ENCODE peak calls at places on chromosomes 3 and 15, in four cellular contexts. X is esophagus squamous epithelium, U is heart left ventricle, V is IMR-90. D is an unnamed sample.

GRCh38 chr3:111733856-111734255 is 125.2 kb upstream of the PHLDB2 start:
- DNase-seq in V (no peak), U (no peak), X (no peak), D (no peak)

GRCh38 chr3:101271728-101272127 is 48.6 kb downstream of the IMPG2 start:
- DNase-seq in V (no peak), U (no peak), X (no peak), D (no peak)

GRCh38 chr15:85334241-85334640 is 46.2 kb upstream of the AKAP13 start:
- DNase-seq in X (no peak), U (no peak), V (no peak), D (no peak)

GRCh38 chr3:149590691-149591441 is 67.0 kb downstream of the WWTR1 start:
- DNase-seq in X (no peak), U (no peak), V (no peak), D (no peak)

GRCh38 chr3:194671511-194671899 is 486 bp downstream of the LSG1 start:
- DNase-seq in V (peak), U (no peak), X (no peak), D (no peak)

GRCh38 chr3:98185180-98185579 is 18.7 kb downstream of the OR5H15 start:
- DNase-seq in V (no peak), U (no peak), X (no peak), D (no peak)

GRCh38 chr3:121989943-121990342 is 32.1 kb downstream of the ILDR1 start:
- DNase-seq in V (no peak), X (no peak), U (no peak), D (no peak)

GRCh38 chr3:56915969-56916586 is 114.3 kb upstream of the ARHGEF3 start:
- DNase-seq in U (peak), X (no peak), V (no peak), D (peak)

GRCh38 chr3:11185564-11186317 is 31.4 kb downstream of the HRH1 start:
- DNase-seq in U (peak), X (no peak), V (peak), D (no peak)

GRCh38 chr3:39781632-39782031 is 27.8 kb upstream of the MYRIP start:
- DNase-seq in V (no peak), U (no peak), X (no peak), D (no peak)

GRCh38 chr3:168885028-168885427 is 778.5 kb downstream of the MECOM start:
- DNase-seq in X (no peak), U (no peak), V (peak), D (no peak)

GRCh38 chr15:58423858-58424608 is 7.8 kb upstream of the LIPC start:
- DNase-seq in U (no peak), X (no peak), V (peak), D (no peak)

GRCh38 chr3:109900774-109901173 is 563.4 kb upstream of the DPPA4 start:
- DNase-seq in U (no peak), X (no peak), V (no peak), D (no peak)

GRCh38 chr15:60353245-60353940 is 44.4 kb downstream of the ANXA2 start:
- DNase-seq in U (no peak), V (peak), X (no peak), D (no peak)

GRCh38 chr15:55016225-55016624 is 180.5 kb downstream of the RSL24D1 start:
- DNase-seq in V (no peak), X (no peak), U (no peak), D (no peak)

GRCh38 chr3:156448300-156448699 is 106.6 kb downstream of the SSR3 start:
- DNase-seq in V (peak), U (no peak), X (no peak), D (peak)

GRCh38 chr3:99648091-99648490 is 9.7 kb downstream of the COL8A1 start:
- DNase-seq in U (no peak), V (peak), X (no peak), D (no peak)
- H3K27ac ChIP-seq in U (peak), V (peak), X (peak), D (no peak)

GRCh38 chr15:101267320-101268104 is 9.8 kb downstream of the SELENOS start:
- DNase-seq in X (no peak), V (peak), U (peak), D (no peak)

GRCh38 chr15:101264011-101264410 is 12.2 kb upstream of the CHSY1 start:
- DNase-seq in U (no peak), V (peak), X (no peak), D (no peak)

GRCh38 chr15:101266034-101266433 is 11.3 kb downstream of the SELENOS start:
- DNase-seq in V (peak), U (no peak), X (no peak), D (no peak)

GRCh38 chr15:101264911-101265641 is 12.2 kb downstream of the SELENOS start:
- DNase-seq in V (no peak), U (no peak), X (no peak), D (no peak)

GRCh38 chr15:101266787-101267186 is 10.5 kb downstream of the SELENOS start:
- DNase-seq in V (no peak), X (no peak), U (no peak), D (no peak)
- H3K27ac ChIP-seq in V (peak), X (peak), U (peak), D (no peak)

DNA sequence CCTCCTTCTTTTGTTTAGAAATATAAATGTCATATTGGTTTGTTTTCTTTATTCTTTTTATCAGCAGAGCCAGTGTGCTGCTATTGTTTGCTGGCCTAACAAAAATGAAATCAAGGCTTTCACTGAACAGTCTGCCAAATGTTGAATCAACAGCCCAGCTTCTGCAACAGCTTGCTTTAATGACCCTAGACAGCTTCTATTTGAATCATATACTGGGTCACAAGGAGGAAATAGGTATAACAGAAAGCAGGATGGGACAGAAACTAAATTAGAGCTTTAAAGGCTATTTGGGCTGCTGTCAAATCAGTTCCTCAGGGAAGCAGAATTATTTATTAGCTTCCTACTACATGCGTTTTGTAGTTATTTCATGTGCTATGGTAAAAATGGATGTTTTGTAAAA is 12.1 kb upstream of the DNAJC13 start:
- DNase-seq in V (no peak), X (no peak), U (no peak), D (no peak)
- H3K27ac ChIP-seq in V (no peak), X (peak), U (no peak), D (no peak)

GRCh38 chr3:41327718-41328117 is 128.4 kb downstream of the CTNNB1 start:
- DNase-seq in U (no peak), V (peak), X (no peak), D (no peak)
- H3K27ac ChIP-seq in U (no peak), V (no peak), X (peak), D (no peak)

GRCh38 chr3:177499779-177500423 is 302.6 kb upstream of the TBL1XR1 start:
- DNase-seq in V (no peak), U (no peak), X (no peak), D (no peak)
- H3K27ac ChIP-seq in V (no peak), U (no peak), X (no peak), D (no peak)

GRCh38 chr3:79477242-79477641 is 290.6 kb downstream of the ROBO1 start:
- DNase-seq in U (no peak), V (no peak), X (no peak), D (no peak)
- H3K27ac ChIP-seq in U (no peak), V (no peak), X (no peak), D (no peak)

GRCh38 chr3:21328982-21329381 is 422.0 kb downstream of the ZNF385D start:
- DNase-seq in X (no peak), U (no peak), V (no peak), D (no peak)

GRCh38 chr3:21330293-21330692 is 420.7 kb downstream of the ZNF385D start:
- DNase-seq in V (no peak), U (no peak), X (no peak), D (no peak)

GRCh38 chr3:21331321-21331720 is 419.7 kb downstream of the ZNF385D start:
- DNase-seq in X (no peak), V (no peak), U (no peak), D (no peak)

DNA sequence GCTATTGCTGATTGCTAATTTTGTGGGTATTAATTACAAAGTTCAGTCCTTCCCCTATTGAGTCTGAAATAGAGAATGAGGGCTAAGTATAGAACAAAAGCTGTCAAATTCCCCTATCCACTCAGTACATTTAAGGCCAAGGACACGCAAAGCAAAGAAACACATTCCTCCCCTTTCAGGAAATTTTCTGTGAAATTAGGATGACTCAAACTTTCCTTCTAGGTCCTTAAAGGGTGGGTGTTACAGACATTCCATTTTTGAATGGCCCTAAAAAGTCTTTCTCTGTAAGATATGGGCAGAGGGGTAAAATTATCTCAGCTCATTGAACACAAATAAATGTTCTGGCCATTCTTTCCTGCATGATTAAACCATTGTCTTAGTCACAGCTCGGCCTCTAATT is 424.3 kb downstream of the ZNF385D start:
- DNase-seq in X (no peak), U (no peak), V (peak), D (no peak)
- H3K27ac ChIP-seq in X (no peak), U (no peak), V (no peak), D (no peak)

GRCh38 chr3:171821778-171822358 is 11.6 kb upstream of the PLD1 start:
- DNase-seq in X (no peak), U (no peak), V (no peak), D (no peak)
- H3K27ac ChIP-seq in X (no peak), U (no peak), V (no peak), D (no peak)

DNA sequence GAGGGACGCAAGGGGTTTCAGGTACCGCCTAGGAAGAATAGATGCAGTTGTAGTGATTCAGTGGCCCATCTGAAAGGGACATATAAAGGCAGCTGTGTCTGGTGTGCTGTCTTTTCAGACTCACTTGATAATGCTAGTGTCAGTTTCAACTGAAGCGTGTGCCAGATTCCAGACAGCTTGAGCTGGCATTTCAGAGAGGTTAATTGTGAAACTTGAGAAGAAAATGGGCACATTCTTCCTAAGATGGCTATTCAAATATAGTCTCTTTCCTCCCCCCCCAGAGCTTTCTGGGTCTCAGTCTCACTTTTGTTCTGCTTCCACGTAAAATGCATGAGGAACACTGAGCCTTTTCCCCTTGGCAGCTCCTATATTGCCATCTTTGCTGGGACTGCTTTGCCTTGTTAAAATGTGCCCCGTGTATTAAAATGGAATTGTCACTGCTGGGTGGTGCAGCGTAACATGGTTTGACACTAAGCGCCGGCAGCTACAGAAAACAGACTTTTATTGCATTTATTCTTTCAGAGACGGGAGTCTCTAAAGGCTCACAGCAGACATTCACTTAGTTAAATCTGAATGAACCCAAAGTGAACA is 478.7 kb downstream of the RBMS3 start:
- DNase-seq in U (peak), X (no peak), V (peak), D (no peak)
- H3K27ac ChIP-seq in U (peak), X (peak), V (peak), D (no peak)